ENCODE peak calls at places on chromosomes 13 and 19, in six cellular contexts. N is NT2/D1, Y is osteoblast, A is upper lobe of right lung, O is sigmoid colon, X is cardiac muscle cell. Z is an unnamed sample.

GRCh38 chr13:49302817-49303216 is 55.1 kb downstream of the CDADC1 start:
- DNase-seq in A (no peak), Y (no peak), X (no peak), N (no peak), O (no peak), Z (no peak)

GRCh38 chr19:52941941-52942370 is 18.7 kb upstream of the ZNF888 start:
- DNase-seq in X (peak; percentile 23), N (no peak), O (peak; percentile 75), Y (peak; percentile 44), A (peak; percentile 71), Z (peak; percentile 54)

GRCh38 chr13:94933230-94933751 is 220.9 kb upstream of the SOX21 start:
- DNase-seq in O (no peak), A (no peak), N (no peak), X (no peak), Y (no peak), Z (no peak)

GRCh38 chr19:5925830-5926459 is 11.9 kb downstream of the CAPS start:
- DNase-seq in A (no peak), O (no peak), Y (peak; percentile 23), N (no peak), X (no peak), Z (no peak)

GRCh38 chr13:112952759-112953541 is 16.1 kb upstream of the MCF2L start:
- DNase-seq in O (peak; percentile 33), N (no peak), Y (no peak), X (no peak), A (no peak), Z (no peak)

GRCh38 chr19:4055209-4055552 is 11.5 kb downstream of the ZBTB7A start:
- DNase-seq in Y (no peak), X (no peak), N (no peak), O (no peak), A (no peak), Z (no peak)

GRCh38 chr19:29467824-29468401 is 57.9 kb upstream of the VSTM2B start:
- DNase-seq in X (peak; percentile 11), Y (no peak), O (no peak), N (peak; percentile 16), A (no peak), Z (no peak)

GRCh38 chr13:79812070-79812850 is 331.3 kb downstream of the NDFIP2 start:
- DNase-seq in X (no peak), O (no peak), N (no peak), A (no peak), Y (no peak), Z (no peak)

GRCh38 chr13:90760639-90761038 is 586.8 kb upstream of the MIR17HG start:
- DNase-seq in Y (no peak), X (no peak), O (no peak), N (no peak), A (no peak), Z (no peak)

GRCh38 chr19:31264379-31264778 is 84.9 kb downstream of the TSHZ3 start:
- DNase-seq in A (no peak), Y (no peak), X (no peak), O (peak; percentile 52), N (no peak), Z (no peak)

GRCh38 chr13:92807343-92807742 is 419.3 kb upstream of the GPC6 start:
- DNase-seq in N (no peak), Y (no peak), O (no peak), A (no peak), X (peak; percentile 52), Z (no peak)

GRCh38 chr19:53424968-53425597 is 6.7 kb upstream of the ZNF761 start:
- DNase-seq in O (peak; percentile 91), X (peak; percentile 83), A (peak; percentile 76), Y (peak; percentile 78), N (peak; percentile 66), Z (no peak)

GRCh38 chr13:74128171-74128767 is 5.9 kb downstream of the KLF12 start:
- DNase-seq in X (peak; percentile 55), A (no peak), O (no peak), N (no peak), Y (peak; percentile 48), Z (no peak)

GRCh38 chr13:75399168-75399878 is 82.6 kb downstream of the TBC1D4 start:
- DNase-seq in A (no peak), N (no peak), Y (no peak), X (no peak), O (no peak), Z (no peak)

GRCh38 chr19:45311640-45312039 is 11.0 kb downstream of the CKM start:
- DNase-seq in A (no peak), N (no peak), X (no peak), O (no peak), Y (peak; percentile 79), Z (no peak)

GRCh38 chr13:74868044-74868443 is 613.9 kb downstream of the TBC1D4 start:
- DNase-seq in O (no peak), N (no peak), Y (no peak), X (no peak), A (no peak), Z (no peak)

GRCh38 chr13:30679483-30680330 is 55.6 kb upstream of the ALOX5AP start:
- DNase-seq in N (no peak), O (no peak), X (peak; percentile 59), Y (peak; percentile 82), A (no peak), Z (no peak)

DNA sequence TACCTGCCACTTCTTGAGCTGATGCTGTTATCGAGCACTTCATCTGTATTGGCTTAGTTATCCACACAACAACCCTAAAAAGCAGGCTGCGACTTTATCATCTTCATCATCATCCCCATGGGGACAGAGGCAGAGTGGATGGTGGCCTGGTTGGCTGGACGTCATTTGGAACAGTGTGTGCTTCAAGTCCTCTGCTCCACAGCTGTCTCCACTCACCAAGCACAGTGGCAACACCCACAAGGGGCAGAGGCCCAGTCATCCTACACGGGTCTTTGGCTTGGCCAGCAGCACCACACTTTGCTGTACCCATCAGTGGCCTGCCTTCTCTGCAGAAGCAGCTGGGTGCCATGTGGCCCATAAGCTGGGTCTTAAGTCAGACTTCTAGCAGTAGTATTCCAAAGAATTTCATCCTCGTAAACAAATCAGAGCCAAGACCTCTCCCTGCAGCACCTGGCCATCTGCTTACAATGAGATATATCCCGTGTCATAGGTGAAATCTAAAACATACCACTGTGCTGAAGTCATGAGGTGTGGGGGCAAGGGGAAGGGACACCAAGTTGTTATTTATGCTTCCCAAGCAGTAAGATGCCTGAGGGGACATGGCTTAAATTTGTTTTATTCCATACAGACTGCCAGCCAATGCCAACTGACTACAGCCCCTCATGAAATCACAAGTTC is 47.9 kb upstream of the EPHX3 start:
- DNase-seq in Y (no peak), X (no peak), O (no peak), A (no peak), N (no peak), Z (no peak)
- H3K4me1 ChIP-seq in Y (peaks cover 58% of the 10 kb centered on the region), X (peaks cover 63% of the 10 kb centered on the region), O (peaks cover 100% of the 10 kb centered on the region), A (peaks cover 97% of the 10 kb centered on the region), N (peaks cover 32% of the 10 kb centered on the region), Z (peaks cover 41% of the 10 kb centered on the region)

GRCh38 chr13:25971077-25971476 is 80.7 kb downstream of the SHISA2 start:
- DNase-seq in X (no peak), O (no peak), A (no peak), Y (no peak), N (no peak), Z (no peak)
- H3K4me1 ChIP-seq in X (peaks cover 10% of the 10 kb centered on the region), O (no peaks in the 10 kb centered on the region), A (no peaks in the 10 kb centered on the region), Y (no peaks in the 10 kb centered on the region), N (peaks cover 2% of the 10 kb centered on the region), Z (no peaks in the 10 kb centered on the region)

GRCh38 chr19:38922482-38922881 is 8.1 kb downstream of the SARS2 start:
- DNase-seq in N (no peak), O (no peak), Y (no peak), X (no peak), A (no peak), Z (no peak)

GRCh38 chr19:38919837-38920528 is 8.0 kb upstream of the CCER2 start:
- DNase-seq in Y (no peak), O (no peak), A (no peak), N (no peak), X (no peak), Z (no peak)

GRCh38 chr19:38920529-38921419 is 8.8 kb upstream of the CCER2 start:
- DNase-seq in N (no peak), Y (no peak), O (no peak), X (no peak), A (no peak), Z (no peak)

GRCh38 chr19:38924383-38924782 is 6.2 kb downstream of the SARS2 start:
- DNase-seq in N (no peak), O (no peak), X (no peak), A (no peak), Y (no peak), Z (no peak)

GRCh38 chr19:38921420-38922274 is 8.9 kb downstream of the SARS2 start:
- DNase-seq in O (no peak), N (no peak), X (no peak), A (no peak), Y (no peak), Z (no peak)
- H3K4me1 ChIP-seq in O (no peaks in the 10 kb centered on the region), N (peaks cover 3% of the 10 kb centered on the region), X (no peaks in the 10 kb centered on the region), A (no peaks in the 10 kb centered on the region), Y (no peaks in the 10 kb centered on the region), Z (no peaks in the 10 kb centered on the region)

GRCh38 chr19:48770223-48770622 is 14.9 kb downstream of the FGF21 start:
- DNase-seq in O (no peak), N (no peak), Y (peak; percentile 90), X (peak; percentile 88), A (no peak), Z (peak; percentile 53)
- H3K4me1 ChIP-seq in O (no peaks in the 10 kb centered on the region), N (no peaks in the 10 kb centered on the region), Y (peaks cover 12% of the 10 kb centered on the region), X (no peaks in the 10 kb centered on the region), A (no peaks in the 10 kb centered on the region), Z (peaks cover 10% of the 10 kb centered on the region)

GRCh38 chr19:33394006-33394722 is 20.7 kb downstream of the CEBPG start:
- DNase-seq in N (no peak), Y (peak; percentile 100), A (peak; percentile 75), O (peak; percentile 86), X (peak; percentile 81), Z (peak; percentile 92)

GRCh38 chr19:33393286-33394005 is 19.9 kb downstream of the CEBPG start:
- DNase-seq in O (peak; percentile 63), N (no peak), X (no peak), A (no peak), Y (peak; percentile 86), Z (peak; percentile 42)

GRCh38 chr19:33390908-33391630 is 17.6 kb downstream of the CEBPG start:
- DNase-seq in N (no peak), O (peak; percentile 63), X (no peak), Y (peak; percentile 82), A (no peak), Z (no peak)

GRCh38 chr19:33391631-33392249 is 18.2 kb downstream of the CEBPG start:
- DNase-seq in O (no peak), Y (peak; percentile 85), N (no peak), X (no peak), A (no peak), Z (no peak)

GRCh38 chr19:33392341-33393285 is 19.1 kb downstream of the CEBPG start:
- DNase-seq in X (no peak), Y (peak; percentile 81), N (no peak), A (peak; percentile 69), O (peak; percentile 67), Z (no peak)
- H3K4me1 ChIP-seq in X (no peaks in the 10 kb centered on the region), Y (peaks cover 40% of the 10 kb centered on the region), N (peaks cover 20% of the 10 kb centered on the region), A (peaks cover 73% of the 10 kb centered on the region), O (peaks cover 94% of the 10 kb centered on the region), Z (peaks cover 97% of the 10 kb centered on the region)

Z was measured in SJSA1.